ENCODE peak calls at places on chromosomes 7 and 10, in six cellular contexts. M, G, T, H, O and K are unnamed samples.

GRCh38 chr10:112332022-112332421 is 41.9 kb upstream of the ACSL5 start:
- DNase-seq in G (peak; percentile 66), M (no peak), H (no peak), O (no peak), T (no peak), K (no peak)

GRCh38 chr7:23971031-23971430 is 261.0 kb downstream of the STK31 start:
- DNase-seq in M (no peak), G (no peak), O (no peak), T (no peak), H (no peak), K (no peak)

GRCh38 chr7:129990403-129991192 is 37.8 kb upstream of the UBE2H start:
- DNase-seq in G (no peak), M (no peak), H (peak; percentile 68), T (peak; percentile 31), O (no peak), K (no peak)

GRCh38 chr7:100407285-100408180 is 21.0 kb downstream of the ZCWPW1 start:
- DNase-seq in T (peak; percentile 73), M (peak; percentile 64), G (no peak), H (no peak), O (no peak), K (no peak)

GRCh38 chr10:22853906-22854447 is 73.9 kb upstream of the ARMC3 start:
- DNase-seq in O (no peak), T (no peak), H (no peak), M (no peak), G (no peak), K (no peak)

GRCh38 chr7:3427957-3428356 is 126.9 kb downstream of the SDK1 start:
- DNase-seq in O (no peak), T (no peak), G (no peak), M (no peak), H (no peak), K (no peak)

GRCh38 chr10:15738237-15738928 is 18.7 kb upstream of the ITGA8 start:
- DNase-seq in M (peak; percentile 54), H (no peak), T (no peak), G (no peak), O (peak; percentile 45), K (no peak)

GRCh38 chr10:113093188-113094113 is 143.4 kb downstream of the TCF7L2 start:
- DNase-seq in M (no peak), H (no peak), O (no peak), G (peak; percentile 38), T (no peak), K (no peak)

GRCh38 chr7:374706-375490 is 84.9 kb downstream of the FOXL3 start:
- DNase-seq in M (no peak), H (peak; percentile 67), G (peak; percentile 41), T (no peak), O (peak; percentile 14), K (no peak)

GRCh38 chr10:82564353-82565218 is 689.6 kb downstream of the NRG3 start:
- DNase-seq in O (no peak), H (no peak), G (no peak), T (no peak), M (no peak), K (no peak)

GRCh38 chr10:67549390-67549789 is 146.6 kb downstream of the CTNNA3 start:
- DNase-seq in M (no peak), H (no peak), O (no peak), G (no peak), T (no peak), K (no peak)

GRCh38 chr10:33476757-33477273 is 142.3 kb upstream of the NRP1 start:
- DNase-seq in O (no peak), M (no peak), T (no peak), H (no peak), G (no peak), K (no peak)

GRCh38 chr7:2066251-2066919 is 166.4 kb downstream of the MAD1L1 start:
- DNase-seq in H (peak; percentile 87), T (no peak), O (no peak), G (peak; percentile 74), M (no peak), K (no peak)

GRCh38 chr10:91805110-91805825 is 7.0 kb downstream of the TNKS2 start:
- DNase-seq in T (no peak), O (no peak), G (no peak), H (no peak), M (no peak), K (no peak)

GRCh38 chr10:9869185-9869584 is 1148.5 kb upstream of the CELF2 start:
- DNase-seq in T (no peak), M (no peak), O (no peak), H (no peak), G (no peak), K (no peak)

GRCh38 chr7:51038573-51038972 is 255.9 kb upstream of the GRB10 start:
- DNase-seq in T (no peak), H (no peak), M (no peak), G (no peak), O (no peak), K (no peak)

GRCh38 chr7:2530076-2530967 is 10.7 kb downstream of the LFNG start:
- DNase-seq in G (peak; percentile 85), T (peak; percentile 11), O (no peak), H (peak; percentile 95), M (no peak), K (peak; percentile 70)

GRCh38 chr10:61215276-61215675 is 237.9 kb downstream of the TMEM26 start:
- DNase-seq in O (no peak), G (no peak), M (no peak), T (no peak), H (no peak), K (no peak)

GRCh38 chr10:10333622-10334021 is 684.0 kb upstream of the CELF2 start:
- DNase-seq in M (no peak), T (no peak), O (no peak), H (no peak), G (no peak), K (no peak)

GRCh38 chr10:87799860-87800259 is 18.2 kb downstream of the ATAD1 start:
- DNase-seq in G (no peak), T (no peak), M (no peak), H (no peak), O (no peak), K (no peak)

GRCh38 chr10:87803831-87804230 is 14.2 kb downstream of the ATAD1 start:
- DNase-seq in H (no peak), M (no peak), O (no peak), G (no peak), T (no peak), K (no peak)

GRCh38 chr10:87803328-87803727 is 14.7 kb downstream of the ATAD1 start:
- DNase-seq in T (no peak), H (no peak), M (no peak), O (no peak), G (no peak), K (no peak)

DNA sequence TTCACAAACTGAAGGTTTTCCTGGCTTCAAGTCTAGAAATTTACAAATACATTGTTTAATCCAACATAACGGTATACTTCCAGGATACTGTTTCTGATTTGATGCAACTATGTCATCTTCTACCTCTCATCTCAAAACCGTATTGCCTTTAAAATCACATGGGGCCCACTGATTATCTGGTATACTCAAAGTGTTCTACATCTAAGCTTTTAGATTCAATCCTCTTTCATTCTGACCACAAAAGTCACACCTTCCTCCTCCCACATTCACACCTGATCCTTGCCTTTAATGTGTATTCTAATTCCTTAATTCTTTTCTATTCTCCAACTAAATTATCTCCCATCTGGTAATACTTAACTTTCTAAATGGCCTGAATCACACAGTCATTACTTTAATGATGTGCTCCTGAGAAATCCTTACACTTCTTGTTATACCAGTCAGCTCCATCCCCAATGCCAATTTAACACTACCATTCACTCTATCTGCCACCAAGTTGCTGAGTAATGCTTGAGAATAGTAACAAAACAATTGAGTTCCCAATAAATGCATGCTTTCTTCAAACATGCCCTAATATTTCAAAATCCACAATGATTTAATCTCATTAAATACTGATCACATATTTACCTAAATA is 13.0 kb downstream of the ATAD1 start:
- DNase-seq in M (no peak), T (no peak), G (no peak), H (no peak), O (no peak), K (no peak)
- H3K9me3 ChIP-seq in M (no peaks in the 10 kb centered on the region), T (peaks cover 20% of the 10 kb centered on the region), G (no peaks in the 10 kb centered on the region), H (peaks cover 33% of the 10 kb centered on the region), O (no peaks in the 10 kb centered on the region), K (no peaks in the 10 kb centered on the region)

GRCh38 chr7:8435597-8436243 is 2.3 kb downstream of the NXPH1 start:
- DNase-seq in T (peak; percentile 34), O (no peak), H (no peak), G (no peak), M (no peak), K (no peak)
- H3K9me3 ChIP-seq in T (no peaks in the 10 kb centered on the region), O (peaks cover 13% of the 10 kb centered on the region), H (no peaks in the 10 kb centered on the region), G (no peaks in the 10 kb centered on the region), M (no peaks in the 10 kb centered on the region), K (no peaks in the 10 kb centered on the region)

DNA sequence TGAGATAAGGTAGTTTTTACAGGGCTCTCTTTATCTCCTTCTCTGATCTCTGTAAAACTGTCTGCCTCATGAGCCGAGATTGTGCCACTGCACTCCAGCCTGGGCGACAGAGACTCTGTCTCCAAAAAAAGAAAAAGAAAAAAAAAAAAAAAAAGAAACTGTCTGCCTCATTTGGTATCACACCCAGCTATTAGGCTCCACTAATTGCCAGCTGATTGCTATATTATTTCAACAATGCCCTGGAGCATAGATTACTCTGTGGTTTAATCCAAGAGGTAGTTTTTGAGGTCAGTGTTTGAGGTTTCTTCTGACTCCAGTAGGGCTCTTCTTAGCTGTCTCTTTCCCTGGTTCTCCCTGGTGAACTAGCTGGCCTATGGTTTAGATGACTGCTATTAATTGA is 268.1 kb upstream of the PLPP4 start:
- DNase-seq in O (no peak), H (no peak), M (no peak), T (no peak), G (no peak), K (no peak)
- H3K9me3 ChIP-seq in O (no peaks in the 10 kb centered on the region), H (no peaks in the 10 kb centered on the region), M (no peaks in the 10 kb centered on the region), T (no peaks in the 10 kb centered on the region), G (no peaks in the 10 kb centered on the region), K (no peaks in the 10 kb centered on the region)

GRCh38 chr10:26787362-26787761 is 73.4 kb downstream of the ABI1 start:
- DNase-seq in M (no peak), H (no peak), G (no peak), T (no peak), O (no peak), K (no peak)

GRCh38 chr10:26792780-26793495 is 67.8 kb downstream of the ABI1 start:
- DNase-seq in G (no peak), O (no peak), M (no peak), H (no peak), T (no peak), K (no peak)

GRCh38 chr10:26790596-26790995 is 70.2 kb downstream of the ABI1 start:
- DNase-seq in G (no peak), H (no peak), M (no peak), T (no peak), O (no peak), K (no peak)
- H3K9me3 ChIP-seq in G (peaks cover 2% of the 10 kb centered on the region), H (peaks cover 10% of the 10 kb centered on the region), M (peaks cover 1% of the 10 kb centered on the region), T (no peaks in the 10 kb centered on the region), O (no peaks in the 10 kb centered on the region), K (no peaks in the 10 kb centered on the region)